ENCODE peak calls at places on chromosomes 7 and 10, in four cellular contexts. D is cardiac fibroblast; R is fibroblast of mammary gland; J is CD8-positive, alpha-beta T cell. B is an unnamed sample.

GRCh38 chr7:127816354-127817190 is 164.6 kb downstream of the SND1 start:
- DNase-seq in D (no peak), R (no peak), J (no peak), B (no peak)

GRCh38 chr10:65903620-65904019 is 1022.2 kb upstream of the LRRTM3 start:
- DNase-seq in D (no peak), R (no peak), J (no peak), B (no peak)

GRCh38 chr7:11648980-11649379 is 183.0 kb downstream of the THSD7A start:
- DNase-seq in D (peak; percentile 84), R (peak; percentile 55), J (no peak), B (no peak)

GRCh38 chr10:88459523-88459922 is 123.6 kb downstream of the RNLS start:
- DNase-seq in D (no peak), R (no peak), J (no peak), B (no peak)

GRCh38 chr7:139059905-139060304 is 24.1 kb upstream of the ZC3HAV1L start:
- DNase-seq in D (no peak), R (no peak), J (no peak), B (no peak)

GRCh38 chr10:35639651-35640311 is 2.3 kb downstream of the FZD8 start:
- DNase-seq in D (peak; percentile 43), R (peak; percentile 44), J (no peak), B (no peak)

GRCh38 chr10:121648493-121648892 is 50.2 kb upstream of the FGFR2 start:
- DNase-seq in D (no peak), R (no peak), J (no peak), B (no peak)

GRCh38 chr7:102450242-102450641 is 14.4 kb downstream of the ALKBH4 start:
- DNase-seq in D (no peak), R (no peak), J (peak; percentile 31), B (no peak)

GRCh38 chr7:44280993-44281721 is 44.2 kb downstream of the CAMK2B start:
- DNase-seq in D (no peak), R (no peak), J (no peak), B (no peak)

GRCh38 chr10:126433351-126433750 is 45.1 kb upstream of the ADAM12 start:
- DNase-seq in D (no peak), R (peak; percentile 28), J (no peak), B (no peak)

GRCh38 chr10:34313353-34313752 is 501.7 kb downstream of the PARD3 start:
- DNase-seq in D (no peak), R (no peak), J (no peak), B (no peak)

GRCh38 chr10:11017575-11018425 is at the start of gene CELF2:
- DNase-seq in D (no peak), R (no peak), J (peak; percentile 27), B (no peak)

GRCh38 chr10:122062831-122063674 is 74.1 kb downstream of the TACC2 start:
- DNase-seq in D (peak; percentile 95), R (peak; percentile 92), J (no peak), B (peak; percentile 39)

GRCh38 chr10:118330295-118331076 is 11.6 kb downstream of the FAM204A start:
- DNase-seq in D (no peak), R (no peak), J (no peak), B (no peak)

GRCh38 chr7:73799282-73800141 is 29.4 kb upstream of the CLDN3 start:
- DNase-seq in D (no peak), R (no peak), J (no peak), B (no peak)

GRCh38 chr7:16900212-16900768 is 18.5 kb upstream of the AGR3 start:
- DNase-seq in D (no peak), R (no peak), J (no peak), B (no peak)

GRCh38 chr10:74728225-74728624 is 98.2 kb upstream of the KAT6B start:
- DNase-seq in D (no peak), R (peak; percentile 1), J (no peak), B (no peak)

GRCh38 chr10:45515630-45516029 is 141.6 kb downstream of the ALOX5 start:
- DNase-seq in D (no peak), R (no peak), J (no peak), B (no peak)

GRCh38 chr10:80191589-80192270 is 13.6 kb downstream of the ANXA11 start:
- DNase-seq in D (no peak), R (no peak), J (no peak), B (no peak)

GRCh38 chr7:33720870-33721269 is 184.5 kb upstream of the BMPER start:
- DNase-seq in D (no peak), R (no peak), J (no peak), B (no peak)

GRCh38 chr10:28947209-28947608 is 269.9 kb downstream of the BAMBI start:
- DNase-seq in D (peak; percentile 84), R (peak; percentile 24), J (no peak), B (no peak)

GRCh38 chr10:102648889-102649752 is 4.8 kb downstream of the TRIM8 start:
- DNase-seq in D (no peak), R (no peak), J (no peak), B (no peak)

GRCh38 chr7:138918756-138919155 is 62.4 kb downstream of the KIAA1549 start:
- DNase-seq in D (no peak), R (no peak), J (no peak), B (no peak)

GRCh38 chr10:21534611-21535493 is 820 bp downstream of the MLLT10 start:
- DNase-seq in D (peak; percentile 57), R (peak; percentile 52), J (peak; percentile 33), B (no peak)

GRCh38 chr7:158649279-158649678 is 55.3 kb downstream of the NCAPG2 start:
- DNase-seq in D (peak; percentile 88), R (peak; percentile 95), J (no peak), B (peak; percentile 93)

GRCh38 chr10:24035761-24036160 is 173.2 kb upstream of the KIAA1217 start:
- DNase-seq in D (no peak), R (no peak), J (no peak), B (no peak)

GRCh38 chr10:24041030-24041429 is 167.9 kb upstream of the KIAA1217 start:
- DNase-seq in D (no peak), R (no peak), J (no peak), B (no peak)

GRCh38 chr10:24039897-24040296 is 169.0 kb upstream of the KIAA1217 start:
- DNase-seq in D (no peak), R (no peak), J (no peak), B (no peak)

GRCh38 chr10:24042884-24043283 is 166.1 kb upstream of the KIAA1217 start:
- DNase-seq in D (no peak), R (no peak), J (no peak), B (no peak)

GRCh38 chr10:24039331-24039730 is 169.6 kb upstream of the KIAA1217 start:
- DNase-seq in D (no peak), R (no peak), J (no peak), B (no peak)
- H3K4me3 ChIP-seq in D (no peak overlapping the region), R (no peak overlapping the region), J (no peak overlapping the region), B (no peak overlapping the region)

GRCh38 chr7:79810945-79811344 is 323.7 kb upstream of the GNAI1 start:
- DNase-seq in D (no peak), R (no peak), J (no peak), B (no peak)

GRCh38 chr7:79806161-79806734 is 328.4 kb upstream of the GNAI1 start:
- DNase-seq in D (peak; percentile 56), R (peak; percentile 46), J (no peak), B (peak; percentile 10)
- TF ChIP-seq CTCF in D (peak; percentile 48), R (peak; percentile 53), J (no peak), B (peak; percentile 62)

GRCh38 chr10:129964611-129965417 is 740 bp upstream of the EBF3 start:
- DNase-seq in D (peak; percentile 24), R (no peak), J (no peak), B (no peak)
- H3K4me3 ChIP-seq in D (peak overlapping the region; percentile 56), R (peak overlapping the region; percentile 27), J (peak overlapping the region; percentile 19), B (no peak overlapping the region)

GRCh38 chr10:73263948-73264347 is 11.5 kb upstream of the MRPS16 start:
- DNase-seq in D (peak; percentile 43), R (peak; percentile 55), J (no peak), B (peak; percentile 13)
- TF ChIP-seq CTCF in D (peak; percentile 52), R (peak; percentile 69), J (peak; percentile 44), B (peak; percentile 54)

GRCh38 chr7:35988818-35989217 is 164.2 kb upstream of the EEPD1 start:
- DNase-seq in D (no peak), R (peak; percentile 4), J (no peak), B (no peak)

GRCh38 chr7:35993663-35994622 is 159.1 kb upstream of the EEPD1 start:
- DNase-seq in D (peak; percentile 46), R (peak; percentile 84), J (no peak), B (no peak)

GRCh38 chr7:35992436-35992835 is 160.6 kb upstream of the EEPD1 start:
- DNase-seq in D (no peak), R (no peak), J (no peak), B (no peak)

GRCh38 chr7:35993113-35993512 is 159.9 kb upstream of the EEPD1 start:
- DNase-seq in D (no peak), R (no peak), J (no peak), B (no peak)

DNA sequence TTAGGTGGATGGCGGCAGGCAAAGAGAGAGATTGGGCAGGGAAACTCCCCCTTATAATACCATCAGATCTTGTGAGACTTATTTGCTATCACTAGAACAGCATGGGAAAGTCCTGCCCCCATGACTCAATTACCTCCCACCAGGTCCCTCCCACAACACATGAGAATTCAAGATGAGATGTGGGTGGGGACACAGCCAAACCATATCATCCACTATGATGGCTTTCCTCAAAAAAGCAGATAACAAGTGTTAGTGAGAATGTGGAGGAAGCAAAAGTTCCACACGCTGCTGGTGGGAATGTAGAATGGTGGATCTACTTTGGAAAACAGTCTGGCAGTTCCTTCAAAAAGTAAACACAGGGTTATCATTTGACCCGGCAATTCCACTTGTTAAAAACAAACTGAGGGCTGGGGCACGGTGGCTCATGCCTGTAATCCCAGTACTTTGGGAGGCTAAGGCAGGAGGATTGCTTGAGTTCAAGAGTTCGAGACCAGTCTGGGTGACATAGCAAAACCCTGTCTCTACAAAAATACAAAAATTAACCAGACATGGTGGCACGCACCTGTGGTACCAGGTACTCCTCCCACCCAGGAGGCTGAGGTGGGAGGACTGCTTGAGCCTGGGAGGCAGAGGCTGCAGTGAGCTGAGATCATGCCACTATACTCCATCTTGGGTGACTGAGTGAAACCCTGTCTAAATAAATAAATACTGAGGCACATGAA is 161.4 kb upstream of the EEPD1 start:
- DNase-seq in D (no peak), R (no peak), J (no peak), B (no peak)
- H3K4me3 ChIP-seq in D (no peak overlapping the region), R (no peak overlapping the region), J (no peak overlapping the region), B (no peak overlapping the region)

DNA sequence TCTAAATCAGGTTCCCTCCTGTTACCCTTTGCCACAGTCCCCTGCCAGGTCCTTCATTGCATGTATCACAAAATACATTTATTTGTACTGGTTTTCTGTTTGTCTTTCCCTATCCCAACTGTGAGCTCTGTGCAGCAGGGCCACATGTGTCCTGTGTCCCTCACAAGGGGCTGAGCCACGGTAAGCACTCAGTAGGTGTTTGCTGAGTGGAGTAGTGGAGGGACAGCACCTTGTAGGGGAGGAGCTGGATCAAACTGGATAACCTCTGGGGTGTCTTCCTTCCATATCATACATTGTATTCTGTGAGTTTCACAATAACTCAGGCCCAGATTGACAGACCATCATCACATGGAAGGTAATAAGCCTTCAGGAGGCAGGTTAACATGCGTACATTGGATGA is 25.9 kb downstream of the PIK3CG start:
- DNase-seq in D (no peak), R (no peak), J (no peak), B (no peak)
- TF ChIP-seq CTCF in D (no peak), R (no peak), J (no peak), B (no peak)

DNA sequence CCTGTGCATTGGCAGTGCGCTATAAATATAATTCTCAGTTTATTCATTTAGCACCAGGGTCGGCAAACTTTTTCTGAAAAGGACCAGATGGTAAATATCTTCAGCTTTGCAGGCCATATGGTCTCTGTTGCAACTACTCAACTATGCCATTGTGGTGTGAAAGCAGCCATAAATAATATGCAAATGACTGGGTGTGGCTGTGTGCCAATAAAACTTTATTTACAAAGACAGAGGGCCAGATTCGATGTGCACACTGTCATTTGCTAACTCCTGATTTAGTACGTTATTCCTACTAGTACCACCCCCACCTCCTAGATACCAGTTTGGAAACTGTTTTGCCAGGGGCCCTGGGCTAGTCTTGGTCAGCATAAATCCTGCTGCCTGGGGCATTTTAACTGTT is 423.0 kb upstream of the MKI67 start:
- DNase-seq in D (no peak), R (no peak), J (no peak), B (no peak)
- H3K4me3 ChIP-seq in D (no peak overlapping the region), R (no peak overlapping the region), J (no peak overlapping the region), B (no peak overlapping the region)

B was measured in AG09309.